ENCODE peak calls at places on chromosomes 4 and X, in eight cellular contexts. E is RWPE1; T is GM04503; W is A673; Q is effector CD4-positive, alpha-beta T cell; P is ELR; O is GM20000; L is ecto neural progenitor cell. H is an unnamed sample.

GRCh38 chr4:1402021-1402515 is 4.2 kb downstream of the NKX1-1 start:
- DNase-seq in E (no peak), T (no peak), W (no peak), Q (no peak), P (no peak), O (peak; percentile 46), L (no peak), H (no peak)

GRCh38 chr4:91064157-91064853 is 937.1 kb downstream of the CCSER1 start:
- DNase-seq in E (no peak), T (no peak), W (peak; percentile 83), Q (no peak), P (no peak), O (no peak), L (peak; percentile 53), H (no peak)

GRCh38 chr4:182688081-182688480 is 229.1 kb downstream of the DCTD start:
- DNase-seq in E (no peak), T (no peak), W (no peak), Q (no peak), P (no peak), O (no peak), L (peak; percentile 51), H (peak; percentile 48)

GRCh38 chr4:15914736-15915135 is 23.8 kb downstream of the FGFBP1 start:
- DNase-seq in E (no peak), T (no peak), W (no peak), Q (no peak), P (peak; percentile 7), O (no peak), L (no peak), H (no peak)

GRCh38 chrX:81577028-81577427 is 375.1 kb downstream of the SH3BGRL start:
- DNase-seq in E (no peak), T (no peak), W (no peak), Q (no peak), P (no peak), O (no peak), L (no peak), H (no peak)

GRCh38 chr4:613126-613525 is 12.2 kb upstream of the PDE6B start:
- DNase-seq in E (no peak), T (no peak), W (no peak), Q (no peak), P (no peak), O (no peak), L (peak; percentile 32), H (no peak)

GRCh38 chr4:75248770-75249467 is 265.3 kb downstream of the RCHY1 start:
- DNase-seq in E (peak; percentile 29), T (no peak), W (no peak), Q (no peak), P (peak; percentile 6), O (no peak), L (no peak), H (no peak)

GRCh38 chrX:129840334-129840733 is 3.4 kb downstream of the ZDHHC9 start:
- DNase-seq in E (no peak), T (no peak), W (no peak), Q (no peak), P (no peak), O (no peak), L (no peak), H (no peak)

GRCh38 chrX:104193485-104193884 is 27.2 kb downstream of the FAM199X start:
- DNase-seq in E (no peak), T (no peak), W (no peak), Q (no peak), P (no peak), O (no peak), L (no peak), H (no peak)

GRCh38 chr4:89099034-89099433 is 12.3 kb upstream of the TIGD2 start:
- DNase-seq in E (no peak), T (no peak), W (no peak), Q (no peak), P (no peak), O (no peak), L (no peak), H (no peak)

GRCh38 chr4:87961993-87962791 is 13.3 kb upstream of the SPP1 start:
- DNase-seq in E (no peak), T (no peak), W (no peak), Q (no peak), P (peak; percentile 70), O (no peak), L (no peak), H (no peak)

GRCh38 chrX:38426785-38427184 is 74.4 kb downstream of the OTC start:
- DNase-seq in E (peak; percentile 20), T (no peak), W (peak; percentile 22), Q (no peak), P (no peak), O (no peak), L (no peak), H (no peak)

GRCh38 chrX:152024710-152025109 is 50.2 kb upstream of the GABRE start:
- DNase-seq in E (no peak), T (no peak), W (no peak), Q (no peak), P (no peak), O (no peak), L (no peak), H (no peak)

GRCh38 chr4:153058668-153059060 is 122.5 kb downstream of the FHDC1 start:
- DNase-seq in E (no peak), T (no peak), W (no peak), Q (no peak), P (no peak), O (no peak), L (no peak), H (no peak)

GRCh38 chr4:173334891-173335754 is 965 bp upstream of the HMGB2 start:
- DNase-seq in E (peak; percentile 93), T (peak; percentile 44), W (peak; percentile 97), Q (peak; percentile 8), P (peak; percentile 94), O (peak; percentile 72), L (peak; percentile 91), H (peak; percentile 87)

GRCh38 chrX:17617794-17618193 is 119.5 kb upstream of the SCML1 start:
- DNase-seq in E (no peak), T (no peak), W (no peak), Q (no peak), P (no peak), O (no peak), L (no peak), H (no peak)

GRCh38 chr4:145618210-145618911 is 824 bp upstream of the MMAA start:
- DNase-seq in E (peak; percentile 13), T (no peak), W (peak; percentile 38), Q (peak; percentile 4), P (peak; percentile 36), O (peak; percentile 31), L (no peak), H (no peak)

GRCh38 chr4:77849278-77849965 is 13.2 kb upstream of the MRPL1 start:
- DNase-seq in E (no peak), T (no peak), W (no peak), Q (no peak), P (no peak), O (no peak), L (no peak), H (no peak)

GRCh38 chr4:3372933-3373465 is 68.8 kb upstream of the HGFAC start:
- DNase-seq in E (no peak), T (no peak), W (no peak), Q (no peak), P (no peak), O (no peak), L (no peak), H (no peak)

GRCh38 chr4:22874334-22874912 is 181.7 kb downstream of the GBA3 start:
- DNase-seq in E (no peak), T (no peak), W (no peak), Q (no peak), P (no peak), O (no peak), L (no peak), H (no peak)

GRCh38 chr4:101136373-101137370 is 210.7 kb downstream of the PPP3CA start:
- DNase-seq in E (no peak), T (no peak), W (no peak), Q (no peak), P (no peak), O (no peak), L (no peak), H (no peak)

GRCh38 chrX:137032378-137032694 is 1.5 kb downstream of the GPR101 start:
- DNase-seq in E (no peak), T (no peak), W (no peak), Q (no peak), P (no peak), O (no peak), L (no peak), H (no peak)

GRCh38 chr4:6582889-6583504 is 8.0 kb downstream of the MAN2B2 start:
- DNase-seq in E (peak; percentile 12), T (no peak), W (peak; percentile 35), Q (no peak), P (peak; percentile 47), O (no peak), L (no peak), H (no peak)

GRCh38 chrX:80879143-80879542 is 69.5 kb upstream of the BRWD3 start:
- DNase-seq in E (no peak), T (no peak), W (peak; percentile 2), Q (no peak), P (no peak), O (no peak), L (no peak), H (no peak)

GRCh38 chr4:154189346-154189745 is 302.3 kb downstream of the DCHS2 start:
- DNase-seq in E (no peak), T (no peak), W (no peak), Q (no peak), P (peak; percentile 1), O (no peak), L (no peak), H (no peak)

GRCh38 chr4:107989162-107989536 is 540 bp upstream of the HADH start:
- DNase-seq in E (no peak), T (no peak), W (no peak), Q (no peak), P (no peak), O (no peak), L (no peak), H (no peak)

GRCh38 chrX:1468250-1468772 is 15.6 kb upstream of the ASMTL start:
- DNase-seq in E (peak; percentile 61), T (no peak), W (peak; percentile 67), Q (peak; percentile 71), P (peak; percentile 63), O (peak; percentile 70), L (peak; percentile 46), H (no peak)

GRCh38 chr4:57071340-57071739 is 38.8 kb downstream of the IGFBP7 start:
- DNase-seq in E (no peak), T (no peak), W (no peak), Q (no peak), P (no peak), O (no peak), L (no peak), H (no peak)

GRCh38 chrX:72245461-72246089 is 6.7 kb upstream of the ERCC6L start:
- DNase-seq in E (peak; percentile 60), T (no peak), W (peak; percentile 82), Q (peak; percentile 28), P (peak; percentile 68), O (peak; percentile 48), L (peak; percentile 67), H (peak; percentile 73)